ENCODE peak calls at places on chromosomes 11 and 22, in nine cellular contexts. Z is cardiac muscle cell; U is CD8-positive, alpha-beta memory T cell; A is colonic mucosa; P is CD4-positive, CD25-positive, alpha-beta regulatory T cell; B is transverse colon; T is A549; F is Peyer's patch; H is heart left ventricle. L is an unnamed sample. For H3K4me1, the result is how much of the 10 kb centered on the place peaks cover.

GRCh38 chr11:82792319-82792718 is 58.7 kb upstream of the FAM181B start:
- DNase-seq in Z (no peak), U (no peak), A (no peak), P (no peak), B (no peak), T (no peak), F (no peak), H (no peak), L (no peak)

GRCh38 chr22:34416321-34416900 is 496.1 kb upstream of the LARGE1 start:
- DNase-seq in Z (no peak), U (no peak), A (no peak), P (no peak), B (no peak), T (no peak), F (no peak), H (no peak), L (no peak)

GRCh38 chr22:26489447-26490036 is 5.9 kb downstream of the SRRD start:
- DNase-seq in Z (no peak), U (no peak), A (no peak), P (no peak), B (no peak), T (no peak), F (no peak), H (no peak), L (no peak)

GRCh38 chr22:33867118-33867863 is 53.0 kb downstream of the LARGE1 start:
- DNase-seq in Z (no peak), U (no peak), A (peak), P (no peak), B (peak), T (peak), F (peak), H (no peak), L (no peak)

GRCh38 chr11:80592546-80592945 is 1151.7 kb upstream of the TENM4 start:
- DNase-seq in Z (no peak), U (no peak), A (no peak), P (no peak), B (no peak), T (no peak), F (no peak), H (no peak), L (no peak)

GRCh38 chr22:31291403-31291715 is 929 bp downstream of the PIK3IP1 start:
- DNase-seq in Z (no peak), U (no peak), A (no peak), P (no peak), B (no peak), T (no peak), F (no peak), H (no peak), L (no peak)

GRCh38 chr11:61055776-61056175 is 46.5 kb upstream of the CD5 start:
- DNase-seq in Z (no peak), U (no peak), A (no peak), P (no peak), B (no peak), T (no peak), F (no peak), H (no peak), L (no peak)

GRCh38 chr11:67117667-67118058 is 1.4 kb upstream of the KDM2A start:
- DNase-seq in Z (no peak), U (peak), A (peak), P (peak), B (peak), T (no peak), F (peak), H (peak), L (peak)

GRCh38 chr11:114322934-114323333 is 26.7 kb downstream of the NNMT start:
- DNase-seq in Z (no peak), U (no peak), A (no peak), P (no peak), B (no peak), T (no peak), F (no peak), H (no peak), L (no peak)

GRCh38 chr22:37254206-37254866 is 10.3 kb upstream of the RAC2 start:
- DNase-seq in Z (no peak), U (no peak), A (no peak), P (no peak), B (no peak), T (peak), F (peak), H (no peak), L (peak)
- H3K4me3 ChIP-seq in Z (no peak), U (no peak), A (no peak), P (no peak), B (no peak), T (no peak), F (no peak), H (no peak), L (no peak)

GRCh38 chr11:68373810-68374501 is 61.6 kb downstream of the LRP5 start:
- DNase-seq in Z (peak), U (no peak), A (peak), P (no peak), B (peak), T (no peak), F (no peak), H (peak), L (no peak)

GRCh38 chr11:68372114-68372513 is 59.7 kb downstream of the LRP5 start:
- DNase-seq in Z (no peak), U (no peak), A (no peak), P (no peak), B (no peak), T (no peak), F (no peak), H (peak), L (no peak)

GRCh38 chr11:68372625-68373024 is 60.2 kb downstream of the LRP5 start:
- DNase-seq in Z (no peak), U (no peak), A (no peak), P (no peak), B (no peak), T (no peak), F (peak), H (peak), L (no peak)

GRCh38 chr11:68374531-68374930 is 62.1 kb downstream of the LRP5 start:
- DNase-seq in Z (no peak), U (no peak), A (no peak), P (no peak), B (no peak), T (no peak), F (no peak), H (no peak), L (no peak)

DNA sequence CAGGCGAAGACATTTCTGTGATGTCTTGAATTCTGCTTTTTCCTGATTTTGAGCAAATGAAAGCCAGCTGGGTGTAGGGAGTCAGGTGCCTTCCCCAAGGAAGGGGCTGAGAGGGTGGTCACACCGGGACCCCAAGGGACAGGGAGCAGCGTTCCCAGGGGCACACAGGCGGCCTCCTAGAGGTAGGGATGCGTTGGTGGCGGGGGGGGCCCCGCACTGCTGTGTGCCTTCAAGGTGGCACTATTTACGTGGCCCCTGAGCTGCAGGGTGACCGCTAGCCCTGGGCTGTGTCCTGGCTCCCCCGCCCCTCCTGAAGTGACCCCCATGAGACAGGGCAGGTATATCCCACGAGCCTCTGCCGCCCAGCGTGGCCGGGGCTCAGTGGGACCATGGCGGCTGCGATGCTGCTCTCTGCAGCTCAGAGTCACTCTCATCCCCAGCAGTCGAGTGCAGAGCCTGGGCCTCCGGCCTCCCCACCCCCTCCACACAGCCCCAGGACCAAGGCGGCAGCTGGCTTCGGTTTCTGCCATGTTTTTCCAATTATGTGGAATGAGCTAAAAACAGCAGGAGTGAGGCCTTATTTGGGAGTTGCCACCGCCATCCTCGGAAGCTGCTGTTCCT is 60.9 kb downstream of the LRP5 start:
- DNase-seq in Z (no peak), U (no peak), A (no peak), P (no peak), B (no peak), T (no peak), F (no peak), H (peak), L (no peak)
- H3K4me1 ChIP-seq in Z (under half), U (under half), A (under half), P (under half), B (half or more), T (under half), F (half or more), H (half or more), L (half or more)

DNA sequence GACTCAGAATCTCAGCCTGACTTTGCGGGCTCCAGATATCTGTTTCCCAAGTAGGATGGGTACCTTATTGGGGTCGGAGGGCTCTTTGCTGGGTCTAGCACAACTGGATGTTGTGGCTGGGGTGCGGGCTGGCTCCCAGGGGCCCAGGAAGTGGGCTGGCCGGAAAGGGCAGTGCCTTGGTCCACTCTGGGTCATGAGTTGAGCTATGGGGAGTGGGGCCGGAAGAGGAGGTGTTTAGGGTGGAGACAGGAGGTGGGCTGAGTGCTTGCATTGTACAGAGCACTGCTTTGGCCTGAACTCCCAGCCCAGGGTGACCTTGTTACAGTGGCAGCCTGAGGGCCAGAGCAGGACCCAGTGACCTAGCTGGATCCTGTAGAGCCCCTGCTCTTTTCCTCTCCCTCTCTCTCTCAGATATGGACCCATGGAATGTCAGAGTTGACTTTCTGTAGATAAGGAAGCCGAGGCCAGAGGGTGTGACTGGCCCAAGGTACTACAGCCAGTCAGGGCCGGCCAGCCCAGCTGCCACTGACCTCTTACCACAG is 13.2 kb downstream of the PHLDB1 start:
- DNase-seq in Z (no peak), U (no peak), A (no peak), P (no peak), B (no peak), T (no peak), F (peak), H (peak), L (peak)
- H3K4me3 ChIP-seq in Z (peak), U (no peak), A (peak), P (no peak), B (peak), T (no peak), F (peak), H (no peak), L (peak)

GRCh38 chr11:9665749-9666148 is 1.9 kb downstream of the SWAP70 start:
- DNase-seq in Z (no peak), U (no peak), A (no peak), P (no peak), B (no peak), T (no peak), F (no peak), H (no peak), L (no peak)
- H3K4me1 ChIP-seq in Z (under half), U (under half), A (under half), P (under half), B (under half), T (under half), F (under half), H (under half), L (under half)

GRCh38 chr11:84899740-84900139 is 727.4 kb downstream of the DLG2 start:
- DNase-seq in Z (no peak), U (no peak), A (no peak), P (no peak), B (no peak), T (peak), F (no peak), H (no peak), L (no peak)
- H3K4me3 ChIP-seq in Z (no peak), U (no peak), A (no peak), P (no peak), B (no peak), T (no peak), F (no peak), H (no peak), L (no peak)

GRCh38 chr22:40534379-40535188 is 101.9 kb downstream of the MRTFA start:
- DNase-seq in Z (no peak), U (no peak), A (no peak), P (no peak), B (no peak), T (no peak), F (no peak), H (no peak), L (no peak)
- H3K4me1 ChIP-seq in Z (under half), U (under half), A (under half), P (under half), B (half or more), T (under half), F (under half), H (under half), L (under half)

DNA sequence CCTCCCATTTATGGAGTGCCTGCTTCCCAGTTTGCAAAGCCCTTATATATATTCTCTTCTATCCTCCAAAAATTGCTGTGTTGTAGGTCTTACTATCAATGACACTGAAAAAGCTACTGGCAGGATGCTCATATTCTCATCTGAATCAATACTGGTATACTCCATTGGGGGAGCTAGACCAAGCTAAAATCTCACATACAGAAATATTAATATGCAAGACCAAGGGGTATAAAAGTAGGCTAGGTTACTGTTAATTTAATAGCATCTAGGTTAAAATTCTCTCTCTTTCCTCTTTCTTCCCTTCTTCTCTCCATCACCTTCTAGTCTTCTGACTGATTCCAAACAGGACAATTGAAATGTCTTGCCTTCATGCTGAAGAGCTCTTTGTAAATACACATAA is 17.1 kb upstream of the BDNF start:
- DNase-seq in Z (no peak), U (no peak), A (no peak), P (no peak), B (no peak), T (peak), F (no peak), H (no peak), L (no peak)
- H3K4me3 ChIP-seq in Z (no peak), U (no peak), A (no peak), P (no peak), B (no peak), T (peak), F (no peak), H (no peak), L (no peak)

DNA sequence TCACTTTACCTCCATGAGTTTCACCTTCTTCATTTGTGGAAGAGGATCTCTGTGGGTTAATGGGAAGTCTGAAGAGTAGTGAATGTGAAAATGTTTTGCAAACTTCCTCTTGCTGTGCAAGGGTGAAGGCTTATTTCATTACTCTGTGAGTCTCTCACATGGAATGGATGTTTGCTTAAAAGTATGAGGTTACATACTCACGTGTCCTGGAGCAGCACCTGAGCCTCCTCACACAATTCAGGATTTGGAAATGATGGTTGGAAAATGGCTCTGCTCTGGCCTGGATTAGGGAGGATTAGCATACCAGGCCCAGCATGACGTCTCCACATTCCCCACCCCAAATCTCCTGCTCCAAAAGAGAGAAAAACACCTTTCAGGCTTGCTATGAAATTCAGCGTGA is 4.8 kb downstream of the GRAMD1B start:
- DNase-seq in Z (no peak), U (no peak), A (no peak), P (no peak), B (no peak), T (no peak), F (no peak), H (no peak), L (no peak)
- H3K4me1 ChIP-seq in Z (under half), U (under half), A (under half), P (under half), B (under half), T (under half), F (under half), H (under half), L (under half)